ENCODE peak calls at places on chromosomes 13 and 19, in nine cellular contexts. One of them, this sample, is unnamed.

GRCh38 chr13:26132756-26133155 is 80.9 kb upstream of the SHISA2 start:
- DNase-seq in WERI-Rb-1: peak
- DNase-seq in AG04450: no peak
- DNase-seq in lung: no peak
- DNase-seq in uterus: no peak
- DNase-seq in IMR-90: peak
- DNase-seq in fibroblast of lung: peak
- DNase-seq in CD8-positive, alpha-beta T cell: no peak
- DNase-seq in effector memory CD4-positive, alpha-beta T cell: no peak
- DNase-seq in this sample: no peak

GRCh38 chr13:81184556-81185265 is 843.8 kb upstream of the SPRY2 start:
- DNase-seq in WERI-Rb-1: no peak
- DNase-seq in AG04450: peak
- DNase-seq in lung: no peak
- DNase-seq in uterus: no peak
- DNase-seq in IMR-90: peak
- DNase-seq in fibroblast of lung: peak
- DNase-seq in CD8-positive, alpha-beta T cell: no peak
- DNase-seq in effector memory CD4-positive, alpha-beta T cell: no peak
- DNase-seq in this sample: no peak

GRCh38 chr13:104534847-104535246 is 1468.6 kb upstream of the SLC10A2 start:
- DNase-seq in WERI-Rb-1: no peak
- DNase-seq in AG04450: no peak
- DNase-seq in lung: no peak
- DNase-seq in uterus: no peak
- DNase-seq in IMR-90: no peak
- DNase-seq in fibroblast of lung: no peak
- DNase-seq in CD8-positive, alpha-beta T cell: no peak
- DNase-seq in effector memory CD4-positive, alpha-beta T cell: no peak
- DNase-seq in this sample: no peak

GRCh38 chr13:51590966-51591627 is 6.8 kb downstream of the WDFY2 start:
- DNase-seq in WERI-Rb-1: peak
- DNase-seq in AG04450: peak
- DNase-seq in lung: no peak
- DNase-seq in uterus: peak
- DNase-seq in IMR-90: peak
- DNase-seq in fibroblast of lung: peak
- DNase-seq in CD8-positive, alpha-beta T cell: no peak
- DNase-seq in effector memory CD4-positive, alpha-beta T cell: no peak
- DNase-seq in this sample: no peak

GRCh38 chr19:33285441-33285927 is 16.9 kb downstream of the CEBPA start:
- DNase-seq in WERI-Rb-1: no peak
- DNase-seq in AG04450: no peak
- DNase-seq in lung: no peak
- DNase-seq in uterus: no peak
- DNase-seq in IMR-90: no peak
- DNase-seq in fibroblast of lung: no peak
- DNase-seq in CD8-positive, alpha-beta T cell: no peak
- DNase-seq in effector memory CD4-positive, alpha-beta T cell: no peak
- DNase-seq in this sample: no peak

GRCh38 chr19:4633140-4633967 is 6.0 kb upstream of the TNFAIP8L1 start:
- DNase-seq in WERI-Rb-1: peak
- DNase-seq in AG04450: peak
- DNase-seq in lung: peak
- DNase-seq in uterus: no peak
- DNase-seq in IMR-90: peak
- DNase-seq in fibroblast of lung: peak
- DNase-seq in CD8-positive, alpha-beta T cell: no peak
- DNase-seq in effector memory CD4-positive, alpha-beta T cell: peak
- DNase-seq in this sample: no peak

GRCh38 chr19:18223860-18224524 is 2.2 kb downstream of the PDE4C start:
- DNase-seq in WERI-Rb-1: peak
- DNase-seq in AG04450: no peak
- DNase-seq in lung: no peak
- DNase-seq in uterus: peak
- DNase-seq in IMR-90: no peak
- DNase-seq in fibroblast of lung: no peak
- DNase-seq in CD8-positive, alpha-beta T cell: no peak
- DNase-seq in effector memory CD4-positive, alpha-beta T cell: no peak
- DNase-seq in this sample: peak

GRCh38 chr19:16038196-16038695 is 38.0 kb upstream of the TPM4 start:
- DNase-seq in WERI-Rb-1: no peak
- DNase-seq in AG04450: no peak
- DNase-seq in lung: no peak
- DNase-seq in uterus: no peak
- DNase-seq in IMR-90: no peak
- DNase-seq in fibroblast of lung: no peak
- DNase-seq in CD8-positive, alpha-beta T cell: no peak
- DNase-seq in effector memory CD4-positive, alpha-beta T cell: no peak
- DNase-seq in this sample: no peak

GRCh38 chr13:19178901-19179593 is 2.6 kb downstream of the TUBA3C start:
- DNase-seq in WERI-Rb-1: no peak
- DNase-seq in AG04450: no peak
- DNase-seq in lung: no peak
- DNase-seq in uterus: no peak
- DNase-seq in IMR-90: no peak
- DNase-seq in fibroblast of lung: no peak
- DNase-seq in CD8-positive, alpha-beta T cell: no peak
- DNase-seq in effector memory CD4-positive, alpha-beta T cell: no peak
- DNase-seq in this sample: no peak

GRCh38 chr19:16266586-16266942 is 58.1 kb upstream of the KLF2 start:
- DNase-seq in WERI-Rb-1: no peak
- DNase-seq in AG04450: no peak
- DNase-seq in lung: no peak
- DNase-seq in uterus: no peak
- DNase-seq in IMR-90: no peak
- DNase-seq in fibroblast of lung: no peak
- DNase-seq in CD8-positive, alpha-beta T cell: peak
- DNase-seq in effector memory CD4-positive, alpha-beta T cell: peak
- DNase-seq in this sample: peak

GRCh38 chr13:39284801-39285388 is 246.6 kb downstream of the NHLRC3 start:
- DNase-seq in WERI-Rb-1: no peak
- DNase-seq in AG04450: no peak
- DNase-seq in lung: no peak
- DNase-seq in uterus: no peak
- DNase-seq in IMR-90: peak
- DNase-seq in fibroblast of lung: peak
- DNase-seq in CD8-positive, alpha-beta T cell: no peak
- DNase-seq in effector memory CD4-positive, alpha-beta T cell: no peak
- DNase-seq in this sample: no peak

GRCh38 chr19:18364826-18365528 is 21.0 kb upstream of the GDF15 start:
- DNase-seq in WERI-Rb-1: no peak
- DNase-seq in AG04450: peak
- DNase-seq in lung: peak
- DNase-seq in uterus: peak
- DNase-seq in IMR-90: peak
- DNase-seq in fibroblast of lung: peak
- DNase-seq in CD8-positive, alpha-beta T cell: no peak
- DNase-seq in effector memory CD4-positive, alpha-beta T cell: no peak
- DNase-seq in this sample: no peak

GRCh38 chr13:99307247-99307646 is at the start of gene GPR183:
- DNase-seq in WERI-Rb-1: no peak
- DNase-seq in AG04450: no peak
- DNase-seq in lung: no peak
- DNase-seq in uterus: no peak
- DNase-seq in IMR-90: peak
- DNase-seq in fibroblast of lung: no peak
- DNase-seq in CD8-positive, alpha-beta T cell: no peak
- DNase-seq in effector memory CD4-positive, alpha-beta T cell: no peak
- DNase-seq in this sample: peak

GRCh38 chr13:79999601-80000000 is 341.3 kb downstream of the SPRY2 start:
- DNase-seq in WERI-Rb-1: no peak
- DNase-seq in AG04450: no peak
- DNase-seq in lung: no peak
- DNase-seq in uterus: no peak
- DNase-seq in IMR-90: peak
- DNase-seq in fibroblast of lung: no peak
- DNase-seq in CD8-positive, alpha-beta T cell: no peak
- DNase-seq in effector memory CD4-positive, alpha-beta T cell: no peak
- DNase-seq in this sample: no peak

GRCh38 chr19:18173054-18173571 is 500 bp upstream of the IFI30 start:
- DNase-seq in WERI-Rb-1: no peak
- DNase-seq in AG04450: no peak
- DNase-seq in lung: peak
- DNase-seq in uterus: peak
- DNase-seq in IMR-90: no peak
- DNase-seq in fibroblast of lung: no peak
- DNase-seq in CD8-positive, alpha-beta T cell: no peak
- DNase-seq in effector memory CD4-positive, alpha-beta T cell: no peak
- DNase-seq in this sample: no peak

DNA sequence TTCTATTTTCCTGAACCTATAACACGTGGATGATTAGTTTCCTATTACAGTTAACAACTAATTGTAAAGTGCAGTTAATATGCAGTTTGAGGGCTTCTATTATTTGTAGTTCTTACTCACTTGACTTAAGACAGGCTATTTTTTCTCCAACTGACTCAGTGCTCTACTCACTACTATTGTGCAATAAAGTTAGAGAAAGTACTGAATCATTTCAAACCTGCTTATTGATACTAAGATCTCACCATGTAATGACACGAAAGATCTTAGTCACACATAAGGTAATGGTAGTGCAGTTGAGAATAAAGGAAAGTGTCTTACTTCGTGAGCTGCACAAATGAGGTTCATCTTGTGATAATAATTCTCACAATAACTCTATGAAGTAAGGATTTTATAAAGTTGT is 22.8 kb upstream of the ITM2B start:
- DNase-seq in WERI-Rb-1: no peak
- DNase-seq in AG04450: peak
- DNase-seq in lung: no peak
- DNase-seq in uterus: no peak
- DNase-seq in IMR-90: peak
- DNase-seq in fibroblast of lung: peak
- DNase-seq in CD8-positive, alpha-beta T cell: no peak
- DNase-seq in effector memory CD4-positive, alpha-beta T cell: no peak
- DNase-seq in this sample: no peak
- H3K4me3 ChIP-seq in WERI-Rb-1: no peak
- H3K4me3 ChIP-seq in AG04450: no peak
- H3K4me3 ChIP-seq in lung: no peak
- H3K4me3 ChIP-seq in uterus: no peak
- H3K4me3 ChIP-seq in IMR-90: no peak
- H3K4me3 ChIP-seq in fibroblast of lung: no peak
- H3K4me3 ChIP-seq in CD8-positive, alpha-beta T cell: no peak
- H3K4me3 ChIP-seq in effector memory CD4-positive, alpha-beta T cell: no peak
- H3K4me3 ChIP-seq in this sample: no peak

DNA sequence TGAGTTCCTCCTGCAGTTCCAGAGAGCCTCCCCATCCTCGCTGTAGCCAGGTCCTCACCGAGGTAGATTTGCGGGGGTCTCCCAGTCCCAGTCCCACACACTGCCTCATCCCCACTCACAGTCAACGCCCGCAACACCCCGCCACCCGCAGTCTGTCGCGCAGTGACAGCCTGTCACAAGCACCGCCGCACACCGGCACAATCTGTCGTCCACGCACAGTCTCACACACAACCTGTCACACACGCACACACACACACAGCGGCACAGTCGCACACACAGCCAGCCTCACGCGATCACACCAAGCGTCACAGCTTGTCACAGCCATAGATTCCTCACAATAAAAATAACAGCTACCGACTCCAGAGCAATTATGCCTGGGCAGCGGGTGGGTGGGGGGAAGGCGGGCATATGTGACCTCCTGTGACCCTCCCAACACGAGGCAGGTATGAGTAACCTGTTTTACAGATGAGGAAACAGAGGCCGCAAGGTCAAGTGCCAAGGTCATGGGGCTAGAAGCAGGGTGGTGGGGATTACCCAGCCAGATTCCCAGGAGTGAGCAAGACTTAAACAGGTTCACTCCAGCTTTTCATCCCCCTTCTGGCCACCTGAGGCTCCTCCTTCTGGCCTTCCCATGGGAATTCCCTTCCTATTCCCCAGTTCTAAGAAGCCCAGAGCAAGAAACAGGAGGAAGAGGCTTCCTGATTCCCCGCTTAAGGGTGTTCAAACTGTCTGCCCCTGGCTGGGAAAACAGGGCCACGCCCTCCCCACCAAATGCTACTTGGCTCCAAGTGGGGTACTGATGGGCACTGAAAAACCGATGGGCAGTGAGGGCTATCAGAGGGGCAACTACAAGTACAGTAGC is 13.9 kb downstream of the NFIX start:
- DNase-seq in WERI-Rb-1: no peak
- DNase-seq in AG04450: no peak
- DNase-seq in lung: no peak
- DNase-seq in uterus: peak
- DNase-seq in IMR-90: no peak
- DNase-seq in fibroblast of lung: no peak
- DNase-seq in CD8-positive, alpha-beta T cell: no peak
- DNase-seq in effector memory CD4-positive, alpha-beta T cell: no peak
- DNase-seq in this sample: no peak
- H3K4me3 ChIP-seq in WERI-Rb-1: no peak
- H3K4me3 ChIP-seq in AG04450: no peak
- H3K4me3 ChIP-seq in lung: no peak
- H3K4me3 ChIP-seq in uterus: peak
- H3K4me3 ChIP-seq in IMR-90: no peak
- H3K4me3 ChIP-seq in fibroblast of lung: no peak
- H3K4me3 ChIP-seq in CD8-positive, alpha-beta T cell: no peak
- H3K4me3 ChIP-seq in effector memory CD4-positive, alpha-beta T cell: no peak
- H3K4me3 ChIP-seq in this sample: no peak

GRCh38 chr19:57118848-57119247 is 937 bp upstream of the USP29 start:
- DNase-seq in WERI-Rb-1: no peak
- DNase-seq in AG04450: no peak
- DNase-seq in lung: no peak
- DNase-seq in uterus: no peak
- DNase-seq in IMR-90: no peak
- DNase-seq in fibroblast of lung: no peak
- DNase-seq in CD8-positive, alpha-beta T cell: no peak
- DNase-seq in effector memory CD4-positive, alpha-beta T cell: no peak
- DNase-seq in this sample: no peak
- H3K4me3 ChIP-seq in WERI-Rb-1: no peak
- H3K4me3 ChIP-seq in AG04450: no peak
- H3K4me3 ChIP-seq in lung: no peak
- H3K4me3 ChIP-seq in uterus: no peak
- H3K4me3 ChIP-seq in IMR-90: no peak
- H3K4me3 ChIP-seq in fibroblast of lung: no peak
- H3K4me3 ChIP-seq in CD8-positive, alpha-beta T cell: no peak
- H3K4me3 ChIP-seq in effector memory CD4-positive, alpha-beta T cell: no peak
- H3K4me3 ChIP-seq in this sample: no peak

DNA sequence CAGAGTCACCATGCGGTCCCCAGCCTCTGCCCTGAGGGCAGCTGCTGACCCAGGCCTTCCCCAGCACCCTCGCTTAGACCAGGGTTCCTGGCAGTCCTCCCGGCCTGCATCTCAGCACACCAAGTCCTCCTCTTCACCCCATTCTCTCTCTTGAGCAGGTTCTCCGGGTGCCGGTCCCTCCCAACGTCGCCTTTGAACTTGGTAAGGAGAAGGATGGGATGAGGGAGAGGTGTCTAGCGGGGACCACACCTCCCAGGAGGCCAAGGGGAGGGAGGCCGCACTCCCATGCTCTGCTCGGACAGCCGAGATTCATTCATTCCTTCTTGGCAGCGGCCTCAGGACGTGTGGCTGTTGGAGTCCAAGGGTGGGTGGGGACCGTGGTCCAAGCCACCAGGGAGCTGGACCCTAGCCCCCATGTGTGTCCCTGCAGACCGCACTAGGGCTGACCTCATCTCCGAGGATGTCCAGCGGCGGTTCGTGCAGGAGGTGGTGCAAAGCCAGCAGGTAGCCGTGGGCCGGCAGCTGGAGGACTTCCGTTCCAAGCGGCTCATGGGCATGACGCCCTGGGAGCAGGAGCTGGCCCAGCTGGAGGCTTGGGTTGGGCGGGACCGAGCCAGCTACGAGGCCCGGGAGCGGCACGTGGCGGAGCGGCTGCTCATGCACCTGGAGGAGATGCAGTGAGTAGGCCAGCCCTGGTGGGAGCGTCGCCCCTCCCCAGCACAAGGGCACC is 9.4 kb downstream of the ARHGEF1 start:
- DNase-seq in WERI-Rb-1: no peak
- DNase-seq in AG04450: no peak
- DNase-seq in lung: no peak
- DNase-seq in uterus: no peak
- DNase-seq in IMR-90: no peak
- DNase-seq in fibroblast of lung: no peak
- DNase-seq in CD8-positive, alpha-beta T cell: no peak
- DNase-seq in effector memory CD4-positive, alpha-beta T cell: no peak
- DNase-seq in this sample: no peak
- H3K4me3 ChIP-seq in WERI-Rb-1: no peak
- H3K4me3 ChIP-seq in AG04450: no peak
- H3K4me3 ChIP-seq in lung: no peak
- H3K4me3 ChIP-seq in uterus: no peak
- H3K4me3 ChIP-seq in IMR-90: no peak
- H3K4me3 ChIP-seq in fibroblast of lung: no peak
- H3K4me3 ChIP-seq in CD8-positive, alpha-beta T cell: peak
- H3K4me3 ChIP-seq in effector memory CD4-positive, alpha-beta T cell: no peak
- H3K4me3 ChIP-seq in this sample: no peak

This sample was measured in CD4-positive, alpha-beta memory T cell.